ENCODE peak calls at places on chromosomes 12 and 14, in four cellular contexts. Y is kidney, K is A673, V is tibial nerve. I is an unnamed sample.
A peak's percentile ranks its signal among the peaks of the same experiment; 100 is the strongest.

GRCh38 chr12:52788876-52789636 is 6.9 kb downstream of the KRT3 start:
- DNase-seq in Y (no peak), K (no peak), V (no peak), I (no peak)

GRCh38 chr12:45898094-45898493 is 92.3 kb downstream of the SCAF11 start:
- DNase-seq in Y (no peak), K (no peak), V (no peak), I (no peak)

GRCh38 chr14:31787377-31787776 is 226.2 kb downstream of the NUBPL start:
- DNase-seq in Y (no peak), K (peak; percentile 44), V (no peak), I (no peak)

GRCh38 chr14:73457050-73457934 is 1.1 kb downstream of the NUMB start:
- DNase-seq in Y (peak; percentile 86), K (peak; percentile 37), V (no peak), I (peak; percentile 80)

GRCh38 chr14:64542839-64543207 is 2.3 kb downstream of the HSPA2 start:
- DNase-seq in Y (no peak), K (no peak), V (no peak), I (no peak)

GRCh38 chr12:62434504-62435336 is 31.9 kb upstream of the MON2 start:
- DNase-seq in Y (no peak), K (no peak), V (no peak), I (no peak)

GRCh38 chr14:90495357-90496276 is 98.8 kb downstream of the CALM1 start:
- DNase-seq in Y (no peak), K (peak; percentile 79), V (no peak), I (no peak)

GRCh38 chr14:97328743-97329142 is 531.6 kb downstream of the VRK1 start:
- DNase-seq in Y (no peak), K (peak; percentile 5), V (no peak), I (no peak)

GRCh38 chr14:94317259-94317658 is 5.9 kb downstream of the SERPINA6 start:
- DNase-seq in Y (no peak), K (no peak), V (no peak), I (no peak)

GRCh38 chr12:52311282-52311643 is 9.9 kb downstream of the KRT83 start:
- DNase-seq in Y (no peak), K (no peak), V (no peak), I (no peak)

DNA sequence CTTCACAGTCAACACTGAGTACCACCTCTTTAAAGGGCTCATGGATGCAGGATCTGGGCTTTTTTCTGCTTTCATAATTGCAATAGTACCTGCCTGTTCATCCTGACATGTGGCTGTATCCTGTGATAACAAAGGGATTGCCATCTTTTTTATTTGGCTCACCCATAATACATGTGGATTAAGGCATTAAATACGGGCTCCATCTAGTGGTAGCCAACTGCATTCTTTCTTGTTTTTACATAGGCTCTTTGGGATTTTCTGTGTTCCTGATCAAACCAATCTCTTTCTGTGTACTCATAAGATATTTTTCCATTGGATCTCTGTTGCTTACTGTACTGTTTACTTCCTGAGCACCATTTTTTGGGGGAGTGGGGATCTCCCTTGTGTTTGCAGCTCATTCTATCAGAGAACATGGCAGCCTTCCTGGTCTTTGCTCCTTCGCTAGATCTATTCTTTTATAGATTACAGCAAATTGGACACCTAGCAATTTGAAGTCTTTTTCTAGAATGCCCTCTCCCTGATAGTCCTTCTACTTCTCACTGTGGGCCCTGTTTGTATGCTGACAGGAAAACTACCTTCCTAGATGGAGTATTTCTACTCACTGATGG is 723.4 kb upstream of the MDGA2 start:
- DNase-seq in Y (no peak), K (peak; percentile 62), V (no peak), I (no peak)
- TF ChIP-seq CTCF in Y (peak; percentile 48), K (peak; percentile 78), V (peak; percentile 50), I (peak; percentile 44)

GRCh38 chr12:108694812-108695278 is 36.5 kb downstream of the CORO1C start:
- DNase-seq in Y (no peak), K (no peak), V (no peak), I (no peak)
- H3K4me1 ChIP-seq in Y (peaks cover 13% of the 10 kb centered on the region), K (peaks cover 41% of the 10 kb centered on the region), V (peaks cover 35% of the 10 kb centered on the region), I (peaks cover 15% of the 10 kb centered on the region)

GRCh38 chr12:89307665-89308253 is 44.5 kb downstream of the DUSP6 start:
- DNase-seq in Y (no peak), K (no peak), V (no peak), I (no peak)

GRCh38 chr12:89305373-89305772 is 46.9 kb downstream of the DUSP6 start:
- DNase-seq in Y (no peak), K (no peak), V (no peak), I (no peak)

GRCh38 chr12:89309452-89309802 is 42.9 kb downstream of the DUSP6 start:
- DNase-seq in Y (no peak), K (peak; percentile 67), V (no peak), I (no peak)

GRCh38 chr12:89309815-89310214 is 42.5 kb downstream of the DUSP6 start:
- DNase-seq in Y (no peak), K (no peak), V (no peak), I (no peak)

DNA sequence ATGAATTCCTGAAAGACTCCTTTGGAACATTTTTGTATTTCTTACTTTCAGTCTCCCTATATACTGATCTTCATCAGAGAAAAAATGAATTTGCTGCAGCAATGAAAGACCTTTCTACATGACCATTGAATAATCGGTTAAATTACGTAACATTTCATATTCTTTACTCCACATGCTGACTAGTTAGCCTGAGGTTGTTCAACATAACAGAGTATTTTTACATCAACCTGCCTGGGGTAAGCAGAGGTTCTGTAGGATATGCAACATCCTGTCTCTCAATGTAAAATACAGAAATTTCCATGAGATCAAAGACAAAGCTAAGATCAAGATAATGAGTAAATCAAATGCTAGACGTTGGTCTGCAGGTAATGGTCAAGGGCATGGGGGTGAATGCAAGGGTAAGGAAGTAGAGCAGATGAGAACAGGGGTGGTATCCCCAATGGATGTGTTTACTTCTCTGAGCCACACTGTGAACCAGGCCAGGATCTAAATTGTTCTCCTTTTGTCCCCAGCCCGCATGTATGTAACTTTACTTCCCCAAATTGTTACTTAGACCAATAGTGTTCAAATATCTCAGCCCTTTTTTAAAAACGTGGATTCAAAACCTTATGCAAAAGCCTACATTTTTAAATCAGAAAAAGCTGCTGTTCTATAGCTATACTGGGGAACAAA is 45.3 kb downstream of the DUSP6 start:
- DNase-seq in Y (no peak), K (no peak), V (no peak), I (no peak)
- H3K27ac ChIP-seq in Y (no peak overlapping the region), K (peak overlapping the region; percentile 87), V (no peak overlapping the region), I (no peak overlapping the region)

DNA sequence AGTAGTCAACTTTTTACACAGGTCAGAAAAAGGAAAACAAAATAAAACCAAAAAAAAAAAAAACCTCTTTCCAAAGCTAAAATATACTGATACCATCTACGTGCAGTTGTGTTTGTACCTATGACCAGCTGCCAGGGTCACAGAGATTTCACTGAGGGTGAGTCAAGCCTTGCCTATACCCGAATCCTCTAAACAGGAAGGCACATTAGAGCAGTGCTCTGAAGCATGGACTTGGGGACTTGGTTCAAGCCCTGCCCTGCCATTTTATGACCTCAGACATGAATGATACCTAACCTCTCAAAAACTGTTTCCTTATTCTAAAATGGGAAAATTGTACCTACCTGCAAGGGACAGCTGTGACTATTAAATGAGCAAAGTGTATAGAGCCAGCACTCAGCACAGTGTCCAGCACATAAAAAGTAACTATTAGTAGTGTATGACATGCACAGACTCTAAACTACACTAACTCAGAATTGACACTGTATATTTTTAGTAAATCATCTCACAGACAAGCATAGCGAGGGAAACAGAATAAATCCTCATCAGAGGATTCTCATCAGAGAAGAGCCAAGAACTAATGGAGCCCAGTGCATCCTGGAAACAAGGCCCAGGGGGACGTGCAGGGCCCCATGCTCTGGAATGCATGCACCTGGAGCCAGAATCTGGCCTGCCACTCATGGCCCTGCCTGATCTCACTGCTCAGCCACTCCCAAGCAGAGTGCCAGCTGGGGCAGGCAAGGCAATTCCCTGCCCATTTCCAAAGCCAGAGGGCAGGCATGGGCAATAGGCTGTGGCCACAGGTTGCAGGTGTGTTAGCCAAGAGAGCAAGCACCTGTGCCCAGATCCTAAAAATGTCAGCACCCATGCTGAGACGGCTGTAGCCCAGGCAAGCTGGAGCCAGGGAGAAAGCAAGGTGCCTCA is 57.0 kb downstream of the NT5DC3 start:
- DNase-seq in Y (no peak), K (no peak), V (no peak), I (no peak)
- TF ChIP-seq CTCF in Y (peak; percentile 29), K (no peak), V (no peak), I (no peak)

DNA sequence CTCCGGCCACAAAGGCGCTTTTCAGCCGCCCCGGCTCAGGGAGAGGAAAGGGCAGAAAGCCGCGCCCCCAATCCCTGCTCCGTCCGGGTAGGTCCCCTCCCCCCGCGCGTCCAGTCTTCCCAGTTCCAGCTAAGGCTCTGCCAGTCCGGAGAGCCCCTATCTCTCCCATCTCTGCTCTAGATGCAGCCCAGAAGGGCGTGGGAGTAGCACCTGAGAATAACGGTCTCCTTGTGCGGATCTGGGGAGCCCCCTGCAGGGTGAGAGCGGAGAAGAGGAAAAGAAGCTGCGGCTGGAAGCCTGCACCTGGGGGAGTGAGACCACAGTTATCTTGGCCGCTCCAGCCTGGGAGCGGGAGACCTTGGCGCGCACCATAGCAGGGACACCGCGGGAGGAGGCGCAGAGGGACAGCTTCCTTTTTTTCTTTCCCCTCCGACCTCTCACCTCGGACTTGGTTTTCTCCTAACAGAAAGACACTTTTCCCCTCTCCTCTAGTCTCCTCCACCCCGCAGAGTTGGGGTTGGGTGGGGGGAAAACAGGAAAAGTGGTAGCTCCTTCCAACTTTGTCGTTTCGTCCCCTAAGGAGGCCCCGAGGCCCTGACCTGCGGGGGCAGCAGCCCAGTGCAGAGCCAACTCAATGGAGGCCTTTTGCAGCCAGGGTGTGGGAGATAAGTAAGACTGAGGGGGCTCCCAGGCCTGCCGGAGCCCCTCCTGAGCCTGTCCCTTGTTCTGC is 2.4 kb downstream of the DHH start:
- DNase-seq in Y (no peak), K (peak; percentile 50), V (peak; percentile 45), I (no peak)
- H3K4me1 ChIP-seq in Y (peaks cover 34% of the 10 kb centered on the region), K (peaks cover 9% of the 10 kb centered on the region), V (peaks cover 53% of the 10 kb centered on the region), I (peaks cover 16% of the 10 kb centered on the region)

GRCh38 chr14:77459072-77459723 is 1.3 kb downstream of the AHSA1 start:
- DNase-seq in Y (no peak), K (peak; percentile 87), V (peak; percentile 60), I (peak; percentile 79)

GRCh38 chr14:77455966-77456640 is 1.3 kb downstream of the VIPAS39 start:
- DNase-seq in Y (no peak), K (no peak), V (no peak), I (no peak)

GRCh38 chr14:77457522-77458248 is at the start of the genes AHSA1 and VIPAS39:
- DNase-seq in Y (peak; percentile 97), K (peak; percentile 99), V (peak; percentile 88), I (peak; percentile 98)

GRCh38 chr14:77458249-77458950 is 507 bp downstream of the AHSA1 start:
- DNase-seq in Y (no peak), K (peak; percentile 26), V (no peak), I (no peak)

GRCh38 chr14:77457115-77457521 is 283 bp downstream of the VIPAS39 start:
- DNase-seq in Y (no peak), K (no peak), V (no peak), I (no peak)
- H3K27ac ChIP-seq in Y (peak overlapping the region; percentile 56), K (peak overlapping the region; percentile 95), V (peak overlapping the region; percentile 98), I (peak overlapping the region; percentile 86)